ENCODE peak calls at places on chromosomes 11 and 22, in four cellular contexts. One of them, this sample, is unnamed.

GRCh38 chr11:2868604-2869526 is 16.7 kb downstream of the CDKN1C start:
- DNase-seq in GM12878: no peak
- DNase-seq in K562: no peak
- DNase-seq in HL-60: no peak
- DNase-seq in this sample: no peak

GRCh38 chr11:83990160-83990733 is 704.1 kb upstream of the CCDC90B start:
- DNase-seq in K562: no peak
- DNase-seq in GM12878: no peak
- DNase-seq in HL-60: no peak
- DNase-seq in this sample: no peak

GRCh38 chr11:32087602-32088001 is 3.3 kb upstream of the RCN1 start:
- DNase-seq in HL-60: no peak
- DNase-seq in K562: no peak
- DNase-seq in GM12878: no peak
- DNase-seq in this sample: no peak

GRCh38 chr11:121540627-121541026 is 87.9 kb upstream of the SORL1-AS1 start:
- DNase-seq in GM12878: peak
- DNase-seq in HL-60: no peak
- DNase-seq in K562: no peak
- DNase-seq in this sample: no peak

GRCh38 chr11:34425360-34425759 is 13.4 kb upstream of the CAT start:
- DNase-seq in GM12878: no peak
- DNase-seq in HL-60: peak
- DNase-seq in K562: no peak
- DNase-seq in this sample: no peak

GRCh38 chr11:131914299-131914902 is 544.0 kb downstream of the NTM start:
- DNase-seq in HL-60: no peak
- DNase-seq in GM12878: no peak
- DNase-seq in K562: no peak
- DNase-seq in this sample: no peak

GRCh38 chr11:134346101-134346975 is 14.6 kb downstream of the GLB1L2 start:
- DNase-seq in GM12878: no peak
- DNase-seq in HL-60: no peak
- DNase-seq in K562: no peak
- DNase-seq in this sample: no peak

GRCh38 chr11:88348870-88349269 is 11.3 kb upstream of the CTSC start:
- DNase-seq in GM12878: no peak
- DNase-seq in HL-60: no peak
- DNase-seq in K562: no peak
- DNase-seq in this sample: no peak

GRCh38 chr11:73468590-73469161 is 92.5 kb downstream of the RELT start:
- DNase-seq in K562: no peak
- DNase-seq in HL-60: no peak
- DNase-seq in GM12878: no peak
- DNase-seq in this sample: no peak

GRCh38 chr22:20810645-20811044 is 36.7 kb downstream of the SERPIND1 start:
- DNase-seq in GM12878: no peak
- DNase-seq in HL-60: no peak
- DNase-seq in K562: no peak
- DNase-seq in this sample: no peak

GRCh38 chr11:130474637-130475400 is 26.4 kb downstream of the ADAMTS15 start:
- DNase-seq in HL-60: no peak
- DNase-seq in K562: no peak
- DNase-seq in GM12878: no peak
- DNase-seq in this sample: no peak

GRCh38 chr11:98227266-98227665 is 793.5 kb upstream of the CNTN5 start:
- DNase-seq in K562: no peak
- DNase-seq in HL-60: no peak
- DNase-seq in GM12878: no peak
- DNase-seq in this sample: no peak

GRCh38 chr11:86524603-86525352 is 147.6 kb downstream of the ME3 start:
- DNase-seq in GM12878: no peak
- DNase-seq in HL-60: no peak
- DNase-seq in K562: no peak
- DNase-seq in this sample: no peak

GRCh38 chr11:128497057-128497957 is 90.1 kb downstream of the ETS1 start:
- DNase-seq in K562: no peak
- DNase-seq in HL-60: no peak
- DNase-seq in GM12878: peak
- DNase-seq in this sample: no peak

GRCh38 chr22:23119492-23120414 is 22.0 kb downstream of the RSPH14 start:
- DNase-seq in HL-60: no peak
- DNase-seq in K562: no peak
- DNase-seq in GM12878: no peak
- DNase-seq in this sample: peak

GRCh38 chr11:93929407-93929806 is 79.0 kb upstream of the VSTM5 start:
- DNase-seq in HL-60: no peak
- DNase-seq in K562: no peak
- DNase-seq in GM12878: no peak
- DNase-seq in this sample: no peak

GRCh38 chr11:82960000-82960778 is 58.7 kb downstream of the DDIAS start:
- DNase-seq in GM12878: peak
- DNase-seq in K562: no peak
- DNase-seq in HL-60: no peak
- DNase-seq in this sample: no peak

GRCh38 chr22:50628543-50629134 is 687 bp upstream of the ARSA start:
- DNase-seq in GM12878: no peak
- DNase-seq in K562: no peak
- DNase-seq in HL-60: no peak
- DNase-seq in this sample: no peak

GRCh38 chr11:64753380-64754123 is 6.2 kb downstream of the PYGM start:
- DNase-seq in HL-60: no peak
- DNase-seq in GM12878: no peak
- DNase-seq in K562: peak
- DNase-seq in this sample: no peak

GRCh38 chr11:75602916-75603315 is 40.9 kb downstream of the SERPINH1 start:
- DNase-seq in K562: no peak
- DNase-seq in HL-60: no peak
- DNase-seq in GM12878: no peak
- DNase-seq in this sample: no peak

GRCh38 chr11:19121646-19122045 is 4.7 kb downstream of the ZDHHC13 start:
- DNase-seq in HL-60: no peak
- DNase-seq in GM12878: no peak
- DNase-seq in K562: no peak
- DNase-seq in this sample: no peak

GRCh38 chr11:46640034-46640788 is 22.9 kb downstream of the ATG13 start:
- DNase-seq in K562: no peak
- DNase-seq in GM12878: no peak
- DNase-seq in HL-60: no peak
- DNase-seq in this sample: no peak

GRCh38 chr11:20088368-20089260 is 71.7 kb downstream of the DBX1 start:
- DNase-seq in HL-60: no peak
- DNase-seq in GM12878: no peak
- DNase-seq in K562: no peak
- DNase-seq in this sample: no peak

GRCh38 chr11:85961930-85962363 is 106.8 kb downstream of the CCDC83 start:
- DNase-seq in HL-60: no peak
- DNase-seq in K562: no peak
- DNase-seq in GM12878: no peak
- DNase-seq in this sample: no peak

GRCh38 chr22:32466496-32466895 is 2.2 kb upstream of the BPIFC start:
- DNase-seq in HL-60: no peak
- DNase-seq in GM12878: no peak
- DNase-seq in K562: no peak
- DNase-seq in this sample: no peak

GRCh38 chr11:76225122-76225584 is 18.9 kb upstream of the WNT11 start:
- DNase-seq in GM12878: no peak
- DNase-seq in K562: no peak
- DNase-seq in HL-60: no peak
- DNase-seq in this sample: no peak

GRCh38 chr22:44277404-44278135 is 35.2 kb downstream of the SHISAL1 start:
- DNase-seq in GM12878: no peak
- DNase-seq in K562: no peak
- DNase-seq in HL-60: no peak
- DNase-seq in this sample: no peak

GRCh38 chr11:17581036-17581731 is 34.1 kb downstream of the OTOG start:
- DNase-seq in HL-60: no peak
- DNase-seq in GM12878: no peak
- DNase-seq in K562: no peak
- DNase-seq in this sample: no peak

GRCh38 chr11:132301465-132301864 is 931.0 kb downstream of the NTM start:
- DNase-seq in GM12878: no peak
- DNase-seq in K562: no peak
- DNase-seq in HL-60: no peak
- DNase-seq in this sample: no peak

GRCh38 chr11:65014146-65014960 is at the start of gene ARL2:
- DNase-seq in HL-60: peak
- DNase-seq in K562: peak
- DNase-seq in GM12878: no peak
- DNase-seq in this sample: peak

GRCh38 chr11:44790211-44790610 is 63.4 kb downstream of the TSPAN18 start:
- DNase-seq in HL-60: no peak
- DNase-seq in K562: no peak
- DNase-seq in GM12878: no peak
- DNase-seq in this sample: no peak

GRCh38 chr22:35728639-35729308 is 11.1 kb downstream of the APOL5 start:
- DNase-seq in GM12878: no peak
- DNase-seq in HL-60: no peak
- DNase-seq in K562: no peak
- DNase-seq in this sample: no peak

GRCh38 chr22:27489265-27489675 is 312.3 kb downstream of the MN1 start:
- DNase-seq in HL-60: no peak
- DNase-seq in K562: no peak
- DNase-seq in GM12878: no peak
- DNase-seq in this sample: no peak

GRCh38 chr11:786235-787083 is 3.4 kb downstream of the CEND1 start:
- DNase-seq in GM12878: no peak
- DNase-seq in HL-60: no peak
- DNase-seq in K562: no peak
- DNase-seq in this sample: no peak

GRCh38 chr11:130409618-130410388 is 18.6 kb downstream of the ADAMTS8 start:
- DNase-seq in HL-60: no peak
- DNase-seq in K562: no peak
- DNase-seq in GM12878: no peak
- DNase-seq in this sample: no peak

GRCh38 chr11:63246045-63246444 is 2.6 kb upstream of the SLC22A25 start:
- DNase-seq in GM12878: no peak
- DNase-seq in K562: no peak
- DNase-seq in HL-60: no peak
- DNase-seq in this sample: no peak

GRCh38 chr11:63242089-63242762 is 1.2 kb downstream of the SLC22A25 start:
- DNase-seq in HL-60: no peak
- DNase-seq in K562: no peak
- DNase-seq in GM12878: no peak
- DNase-seq in this sample: no peak

GRCh38 chr11:63240791-63241379 is 2.5 kb downstream of the SLC22A25 start:
- DNase-seq in HL-60: no peak
- DNase-seq in GM12878: no peak
- DNase-seq in K562: no peak
- DNase-seq in this sample: no peak

GRCh38 chr11:63244862-63245261 is 1.5 kb upstream of the SLC22A25 start:
- DNase-seq in GM12878: no peak
- DNase-seq in K562: no peak
- DNase-seq in HL-60: no peak
- DNase-seq in this sample: no peak

GRCh38 chr11:63243533-63243932 is at the start of gene SLC22A25:
- DNase-seq in K562: no peak
- DNase-seq in GM12878: no peak
- DNase-seq in HL-60: no peak
- DNase-seq in this sample: no peak
- TF ChIP-seq SPI1 in K562: no peak
- TF ChIP-seq SPI1 in GM12878: no peak
- TF ChIP-seq SPI1 in HL-60: no peak
- TF ChIP-seq SPI1 in this sample: no peak

DNA sequence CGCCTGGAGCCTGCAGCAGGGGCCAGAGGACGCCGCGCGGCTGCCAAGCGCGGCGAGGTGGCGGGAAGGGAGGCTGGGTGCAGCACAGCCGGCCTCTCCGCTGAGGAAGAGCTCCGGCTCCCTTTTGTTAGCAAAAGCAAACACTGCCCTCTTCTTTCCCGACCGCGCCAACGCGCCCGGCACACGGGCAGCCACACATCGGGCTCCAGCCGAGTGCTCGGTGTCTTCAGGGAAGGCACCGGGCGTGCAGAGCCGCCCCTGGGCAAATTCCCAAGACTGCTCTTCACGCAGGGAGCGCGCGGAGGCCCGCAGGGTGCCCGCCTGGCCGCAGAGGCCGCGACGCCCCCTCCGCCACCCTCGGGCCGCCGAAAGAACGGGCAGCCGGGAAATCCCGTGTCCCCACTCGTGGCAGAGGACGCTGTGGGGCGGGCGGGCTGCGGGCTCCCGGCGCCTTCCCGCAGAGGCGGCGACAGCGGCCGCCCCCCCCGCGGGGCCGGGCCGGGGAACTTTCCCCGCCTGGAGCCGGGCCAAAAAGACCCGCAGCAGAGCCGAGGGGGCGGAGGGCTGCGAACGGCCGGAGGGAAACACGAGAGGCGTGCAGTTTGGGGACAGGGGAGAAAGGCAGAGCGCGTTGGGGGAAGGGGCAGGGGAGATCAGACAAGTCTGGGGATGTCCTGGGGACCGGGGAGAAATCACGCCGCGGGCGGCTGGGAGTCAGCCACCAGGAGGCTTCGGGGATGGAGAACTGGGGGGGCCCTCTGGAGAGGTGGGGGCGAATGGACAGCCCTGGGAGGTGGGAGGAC is 931 bp downstream of the CADM1 start:
- DNase-seq in K562: no peak
- DNase-seq in GM12878: no peak
- DNase-seq in HL-60: peak
- DNase-seq in this sample: no peak
- TF ChIP-seq SPI1 in K562: no peak
- TF ChIP-seq SPI1 in GM12878: no peak
- TF ChIP-seq SPI1 in HL-60: no peak
- TF ChIP-seq SPI1 in this sample: no peak

DNA sequence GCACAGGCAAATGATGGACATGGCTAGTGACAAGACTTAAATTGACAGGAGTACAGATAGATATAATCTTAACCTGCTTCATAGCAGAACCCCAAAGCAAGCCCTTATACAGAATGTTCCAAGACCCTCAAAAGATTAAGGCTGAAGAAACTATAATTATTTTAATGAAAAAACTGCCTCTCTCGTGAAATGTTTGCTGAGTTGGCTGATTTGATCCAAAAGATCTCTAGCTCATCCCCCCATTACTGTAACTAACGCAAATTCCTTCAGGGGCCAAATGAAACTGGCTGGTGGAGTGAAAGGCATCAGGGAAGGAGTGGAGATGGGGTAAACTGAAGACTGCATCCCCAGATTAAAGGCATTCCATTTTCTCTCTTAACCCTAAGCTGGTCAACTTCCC is 19.3 kb downstream of the ALG9 start:
- DNase-seq in K562: no peak
- DNase-seq in HL-60: no peak
- DNase-seq in GM12878: no peak
- DNase-seq in this sample: no peak
- TF ChIP-seq SPI1 in K562: no peak
- TF ChIP-seq SPI1 in HL-60: no peak
- TF ChIP-seq SPI1 in GM12878: no peak
- TF ChIP-seq SPI1 in this sample: no peak

GRCh38 chr11:124538019-124538418 is 5.4 kb downstream of the OR8B12 start:
- DNase-seq in HL-60: no peak
- DNase-seq in GM12878: no peak
- DNase-seq in K562: peak
- DNase-seq in this sample: no peak

GRCh38 chr11:124541204-124541603 is 2.2 kb downstream of the OR8B12 start:
- DNase-seq in K562: no peak
- DNase-seq in HL-60: no peak
- DNase-seq in GM12878: no peak
- DNase-seq in this sample: no peak

GRCh38 chr11:124543145-124543544 is 309 bp downstream of the OR8B12 start:
- DNase-seq in HL-60: no peak
- DNase-seq in GM12878: no peak
- DNase-seq in K562: no peak
- DNase-seq in this sample: no peak

GRCh38 chr11:124543554-124543953 is at the start of gene OR8B12:
- DNase-seq in HL-60: no peak
- DNase-seq in GM12878: no peak
- DNase-seq in K562: no peak
- DNase-seq in this sample: no peak
- TF ChIP-seq SPI1 in HL-60: no peak
- TF ChIP-seq SPI1 in GM12878: no peak
- TF ChIP-seq SPI1 in K562: no peak
- TF ChIP-seq SPI1 in this sample: no peak

This sample was measured in GM12891.